ENCODE peak calls at places on chromosome 1, in eight cellular contexts. One of them, this sample, is unnamed.

GRCh38 chr1:207812778-207813512 is 61.1 kb downstream of the CD46 start:
- DNase-seq in stomach: no peak
- DNase-seq in WTC11: no peak
- DNase-seq in omental fat pad: no peak
- DNase-seq in lower leg skin: peak
- DNase-seq in upper lobe of right lung: no peak
- DNase-seq in cardiac fibroblast: no peak
- DNase-seq in GM12865: no peak
- DNase-seq in this sample: no peak

GRCh38 chr1:235720544-235720943 is 71.0 kb upstream of the GNG4 start:
- DNase-seq in cardiac fibroblast: peak
- DNase-seq in stomach: no peak
- DNase-seq in GM12865: no peak
- DNase-seq in lower leg skin: no peak
- DNase-seq in WTC11: no peak
- DNase-seq in omental fat pad: no peak
- DNase-seq in upper lobe of right lung: no peak
- DNase-seq in this sample: no peak

GRCh38 chr1:112075566-112075965 is 86.1 kb upstream of the KCND3 start:
- DNase-seq in WTC11: no peak
- DNase-seq in stomach: no peak
- DNase-seq in omental fat pad: no peak
- DNase-seq in upper lobe of right lung: no peak
- DNase-seq in lower leg skin: no peak
- DNase-seq in cardiac fibroblast: no peak
- DNase-seq in GM12865: no peak
- DNase-seq in this sample: no peak

GRCh38 chr1:10635385-10635896 is 160.7 kb downstream of the PEX14 start:
- DNase-seq in upper lobe of right lung: no peak
- DNase-seq in stomach: peak
- DNase-seq in omental fat pad: no peak
- DNase-seq in GM12865: no peak
- DNase-seq in lower leg skin: peak
- DNase-seq in WTC11: no peak
- DNase-seq in cardiac fibroblast: peak
- DNase-seq in this sample: no peak

GRCh38 chr1:111227434-111227833 is at the start of gene CHI3L2:
- DNase-seq in upper lobe of right lung: no peak
- DNase-seq in WTC11: no peak
- DNase-seq in cardiac fibroblast: peak
- DNase-seq in GM12865: peak
- DNase-seq in stomach: no peak
- DNase-seq in omental fat pad: no peak
- DNase-seq in lower leg skin: no peak
- DNase-seq in this sample: no peak

GRCh38 chr1:3441449-3441848 is 13.0 kb upstream of the ARHGEF16 start:
- DNase-seq in cardiac fibroblast: no peak
- DNase-seq in lower leg skin: no peak
- DNase-seq in stomach: no peak
- DNase-seq in upper lobe of right lung: no peak
- DNase-seq in WTC11: no peak
- DNase-seq in omental fat pad: no peak
- DNase-seq in GM12865: no peak
- DNase-seq in this sample: no peak

GRCh38 chr1:116538527-116538926 is 32.3 kb downstream of the CD58 start:
- DNase-seq in lower leg skin: no peak
- DNase-seq in cardiac fibroblast: peak
- DNase-seq in WTC11: no peak
- DNase-seq in upper lobe of right lung: no peak
- DNase-seq in omental fat pad: no peak
- DNase-seq in GM12865: peak
- DNase-seq in stomach: no peak
- DNase-seq in this sample: no peak

GRCh38 chr1:99992760-99993467 is 23.1 kb downstream of the SLC35A3 start:
- DNase-seq in omental fat pad: no peak
- DNase-seq in cardiac fibroblast: peak
- DNase-seq in stomach: no peak
- DNase-seq in lower leg skin: no peak
- DNase-seq in upper lobe of right lung: no peak
- DNase-seq in WTC11: no peak
- DNase-seq in GM12865: peak
- DNase-seq in this sample: no peak

GRCh38 chr1:159753386-159753785 is 27.4 kb upstream of the DUSP23 start:
- DNase-seq in stomach: no peak
- DNase-seq in cardiac fibroblast: no peak
- DNase-seq in WTC11: no peak
- DNase-seq in omental fat pad: no peak
- DNase-seq in lower leg skin: no peak
- DNase-seq in GM12865: no peak
- DNase-seq in upper lobe of right lung: no peak
- DNase-seq in this sample: no peak

GRCh38 chr1:110829955-110830553 is 42.9 kb upstream of the CD53 start:
- DNase-seq in GM12865: peak
- DNase-seq in cardiac fibroblast: peak
- DNase-seq in lower leg skin: no peak
- DNase-seq in WTC11: peak
- DNase-seq in omental fat pad: no peak
- DNase-seq in stomach: no peak
- DNase-seq in upper lobe of right lung: no peak
- DNase-seq in this sample: no peak

GRCh38 chr1:89844860-89845259 is 24.0 kb downstream of the LRRC8D start:
- DNase-seq in GM12865: no peak
- DNase-seq in omental fat pad: no peak
- DNase-seq in lower leg skin: no peak
- DNase-seq in WTC11: no peak
- DNase-seq in upper lobe of right lung: no peak
- DNase-seq in stomach: no peak
- DNase-seq in cardiac fibroblast: no peak
- DNase-seq in this sample: no peak

GRCh38 chr1:228866498-228866897 is 131.2 kb downstream of the RHOU start:
- DNase-seq in omental fat pad: no peak
- DNase-seq in lower leg skin: no peak
- DNase-seq in WTC11: no peak
- DNase-seq in GM12865: no peak
- DNase-seq in stomach: no peak
- DNase-seq in upper lobe of right lung: no peak
- DNase-seq in cardiac fibroblast: no peak
- DNase-seq in this sample: no peak

GRCh38 chr1:186303911-186304310 is 71.1 kb downstream of the TPR start:
- DNase-seq in omental fat pad: no peak
- DNase-seq in WTC11: no peak
- DNase-seq in cardiac fibroblast: no peak
- DNase-seq in stomach: no peak
- DNase-seq in lower leg skin: no peak
- DNase-seq in GM12865: no peak
- DNase-seq in upper lobe of right lung: no peak
- DNase-seq in this sample: no peak

GRCh38 chr1:163650624-163651023 is 328.9 kb downstream of the NUF2 start:
- DNase-seq in lower leg skin: no peak
- DNase-seq in GM12865: no peak
- DNase-seq in upper lobe of right lung: no peak
- DNase-seq in omental fat pad: no peak
- DNase-seq in WTC11: no peak
- DNase-seq in cardiac fibroblast: no peak
- DNase-seq in stomach: no peak
- DNase-seq in this sample: no peak

GRCh38 chr1:39048745-39049370 is 22.7 kb downstream of the NDUFS5 start:
- DNase-seq in WTC11: no peak
- DNase-seq in omental fat pad: no peak
- DNase-seq in cardiac fibroblast: peak
- DNase-seq in GM12865: peak
- DNase-seq in stomach: no peak
- DNase-seq in upper lobe of right lung: peak
- DNase-seq in lower leg skin: no peak
- DNase-seq in this sample: no peak

GRCh38 chr1:26693557-26694184 is 2.1 kb upstream of the ARID1A start:
- DNase-seq in upper lobe of right lung: no peak
- DNase-seq in WTC11: no peak
- DNase-seq in cardiac fibroblast: no peak
- DNase-seq in stomach: no peak
- DNase-seq in GM12865: peak
- DNase-seq in lower leg skin: no peak
- DNase-seq in omental fat pad: no peak
- DNase-seq in this sample: no peak

GRCh38 chr1:91013302-91013701 is 8.5 kb downstream of the ZNF644 start:
- DNase-seq in GM12865: no peak
- DNase-seq in cardiac fibroblast: no peak
- DNase-seq in omental fat pad: no peak
- DNase-seq in lower leg skin: no peak
- DNase-seq in upper lobe of right lung: no peak
- DNase-seq in stomach: no peak
- DNase-seq in WTC11: no peak
- DNase-seq in this sample: no peak

GRCh38 chr1:35539824-35540261 is 17.4 kb downstream of the KIAA0319L start:
- DNase-seq in omental fat pad: no peak
- DNase-seq in upper lobe of right lung: no peak
- DNase-seq in stomach: no peak
- DNase-seq in cardiac fibroblast: peak
- DNase-seq in WTC11: no peak
- DNase-seq in lower leg skin: no peak
- DNase-seq in GM12865: peak
- DNase-seq in this sample: no peak

GRCh38 chr1:161160763-161161162 is 1.5 kb downstream of the USP21 start:
- DNase-seq in omental fat pad: no peak
- DNase-seq in upper lobe of right lung: no peak
- DNase-seq in lower leg skin: no peak
- DNase-seq in GM12865: no peak
- DNase-seq in WTC11: no peak
- DNase-seq in cardiac fibroblast: no peak
- DNase-seq in stomach: no peak
- DNase-seq in this sample: no peak

GRCh38 chr1:161159915-161160248 is 582 bp downstream of the USP21 start:
- DNase-seq in GM12865: peak
- DNase-seq in upper lobe of right lung: no peak
- DNase-seq in cardiac fibroblast: no peak
- DNase-seq in omental fat pad: no peak
- DNase-seq in lower leg skin: no peak
- DNase-seq in WTC11: no peak
- DNase-seq in stomach: no peak
- DNase-seq in this sample: no peak

GRCh38 chr1:161157867-161158266 is 1.4 kb upstream of the USP21 start:
- DNase-seq in WTC11: no peak
- DNase-seq in omental fat pad: no peak
- DNase-seq in stomach: no peak
- DNase-seq in cardiac fibroblast: no peak
- DNase-seq in upper lobe of right lung: no peak
- DNase-seq in lower leg skin: no peak
- DNase-seq in GM12865: no peak
- DNase-seq in this sample: no peak

GRCh38 chr1:161158316-161159016 is 834 bp upstream of the USP21 start:
- DNase-seq in stomach: no peak
- DNase-seq in lower leg skin: no peak
- DNase-seq in upper lobe of right lung: no peak
- DNase-seq in GM12865: no peak
- DNase-seq in WTC11: no peak
- DNase-seq in omental fat pad: no peak
- DNase-seq in cardiac fibroblast: no peak
- DNase-seq in this sample: no peak

GRCh38 chr1:161159087-161159914 is at the start of gene USP21:
- DNase-seq in lower leg skin: peak
- DNase-seq in omental fat pad: peak
- DNase-seq in WTC11: peak
- DNase-seq in cardiac fibroblast: peak
- DNase-seq in GM12865: peak
- DNase-seq in upper lobe of right lung: peak
- DNase-seq in stomach: peak
- DNase-seq in this sample: peak
- TF ChIP-seq CTCF in lower leg skin: no peak
- TF ChIP-seq CTCF in omental fat pad: no peak
- TF ChIP-seq CTCF in WTC11: no peak
- TF ChIP-seq CTCF in cardiac fibroblast: peak
- TF ChIP-seq CTCF in GM12865: no peak
- TF ChIP-seq CTCF in upper lobe of right lung: peak
- TF ChIP-seq CTCF in stomach: peak
- TF ChIP-seq CTCF in this sample: no peak

GRCh38 chr1:217889401-217889800 is 258.3 kb downstream of the SPATA17 start:
- DNase-seq in stomach: no peak
- DNase-seq in WTC11: peak
- DNase-seq in omental fat pad: no peak
- DNase-seq in cardiac fibroblast: no peak
- DNase-seq in upper lobe of right lung: no peak
- DNase-seq in GM12865: no peak
- DNase-seq in lower leg skin: no peak
- DNase-seq in this sample: no peak
- TF ChIP-seq CTCF in stomach: no peak
- TF ChIP-seq CTCF in WTC11: peak
- TF ChIP-seq CTCF in omental fat pad: no peak
- TF ChIP-seq CTCF in cardiac fibroblast: no peak
- TF ChIP-seq CTCF in upper lobe of right lung: no peak
- TF ChIP-seq CTCF in GM12865: no peak
- TF ChIP-seq CTCF in lower leg skin: no peak
- TF ChIP-seq CTCF in this sample: no peak

DNA sequence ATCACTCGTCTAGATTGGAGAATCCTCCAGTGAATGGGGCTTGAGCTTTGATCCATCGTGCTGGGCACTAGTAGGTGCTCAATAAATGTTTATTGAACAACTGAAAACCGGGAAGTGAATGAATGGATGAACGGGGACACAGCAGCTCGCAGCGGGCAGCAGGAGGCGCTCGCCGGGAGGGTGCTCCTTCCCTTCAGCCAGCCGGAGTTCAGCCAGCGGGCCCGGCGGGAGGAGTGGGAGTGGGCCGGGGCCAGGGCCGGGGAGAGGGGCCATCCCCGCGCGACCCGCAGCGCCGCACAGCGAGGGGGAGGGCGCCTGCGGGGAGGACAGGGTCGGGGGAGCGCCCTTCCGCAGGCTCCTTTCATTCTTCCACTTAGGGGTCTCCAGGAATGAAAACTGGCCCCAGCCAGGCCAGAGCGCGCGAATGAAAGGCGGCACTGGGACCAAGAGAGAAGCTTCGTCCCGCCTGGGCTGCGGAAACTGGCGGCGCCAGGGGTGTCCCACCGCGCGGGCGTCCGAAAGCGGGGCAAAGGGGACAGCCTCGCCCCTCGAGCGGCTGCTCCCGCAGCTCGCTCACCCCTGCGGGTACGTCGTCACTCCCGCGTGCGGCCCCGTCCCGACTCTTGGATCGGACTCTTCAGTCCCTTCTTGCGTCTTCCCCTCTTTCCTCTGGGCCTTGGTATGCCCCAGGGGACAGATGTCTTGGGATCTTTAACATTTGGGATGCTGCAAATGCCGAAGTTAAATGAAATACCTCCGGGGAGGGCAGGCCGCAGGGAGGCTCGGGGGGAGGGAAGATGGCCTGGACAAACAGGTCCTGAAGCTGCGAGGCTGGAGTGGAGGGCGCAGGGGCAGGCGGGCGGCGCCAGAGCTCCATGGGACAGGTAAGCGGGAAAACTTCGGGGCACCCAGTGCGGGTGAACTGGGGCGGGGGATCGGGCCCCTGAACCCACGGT is 3.6 kb upstream of the INAVA start:
- DNase-seq in stomach: no peak
- DNase-seq in WTC11: peak
- DNase-seq in upper lobe of right lung: peak
- DNase-seq in GM12865: peak
- DNase-seq in omental fat pad: no peak
- DNase-seq in cardiac fibroblast: peak
- DNase-seq in lower leg skin: no peak
- DNase-seq in this sample: no peak
- TF ChIP-seq CTCF in stomach: no peak
- TF ChIP-seq CTCF in WTC11: no peak
- TF ChIP-seq CTCF in upper lobe of right lung: peak
- TF ChIP-seq CTCF in GM12865: peak
- TF ChIP-seq CTCF in omental fat pad: no peak
- TF ChIP-seq CTCF in cardiac fibroblast: peak
- TF ChIP-seq CTCF in lower leg skin: no peak
- TF ChIP-seq CTCF in this sample: no peak

GRCh38 chr1:211944733-211945500 is 90.4 kb downstream of the INTS7 start:
- DNase-seq in cardiac fibroblast: peak
- DNase-seq in lower leg skin: peak
- DNase-seq in omental fat pad: no peak
- DNase-seq in stomach: peak
- DNase-seq in upper lobe of right lung: no peak
- DNase-seq in WTC11: peak
- DNase-seq in GM12865: no peak
- DNase-seq in this sample: no peak
- TF ChIP-seq CTCF in cardiac fibroblast: peak
- TF ChIP-seq CTCF in lower leg skin: peak
- TF ChIP-seq CTCF in omental fat pad: no peak
- TF ChIP-seq CTCF in stomach: peak
- TF ChIP-seq CTCF in upper lobe of right lung: peak
- TF ChIP-seq CTCF in WTC11: no peak
- TF ChIP-seq CTCF in GM12865: no peak
- TF ChIP-seq CTCF in this sample: no peak

This sample was measured in natural killer cell.